ENCODE peak calls at places on chromosomes 7 and 10, in ten cellular contexts. L is mesothelial cell of epicardium; S is A549; M is cardiac muscle cell; U is HCT116; A is CD4-positive, alpha-beta T cell; D is AG04450; T is neural progenitor cell; Z is nephron progenitor cell; B is fibroblast of lung. V is an unnamed sample.

GRCh38 chr10:126204320-126204719 is 184.0 kb downstream of the ADAM12 start:
- DNase-seq in U (no peak), Z (no peak), M (no peak), D (no peak), T (no peak), B (no peak), A (no peak), S (peak), L (no peak), V (no peak)

GRCh38 chr7:1458676-1459511 is at the start of gene MICALL2:
- DNase-seq in S (peak), D (peak), A (peak), B (peak), T (peak), Z (peak), U (peak), M (peak), L (peak), V (peak)

GRCh38 chr10:6108631-6109443 is 20.0 kb downstream of the RBM17 start:
- DNase-seq in M (peak), Z (peak), T (peak), A (peak), D (no peak), B (peak), L (no peak), S (peak), U (peak), V (peak)

GRCh38 chr10:31359979-31360378 is 41.0 kb downstream of the ZEB1 start:
- DNase-seq in M (no peak), L (no peak), U (no peak), B (peak), Z (no peak), D (no peak), A (no peak), T (no peak), S (no peak), V (no peak)

GRCh38 chr7:70608229-70608628 is 523.7 kb upstream of the GALNT17 start:
- DNase-seq in T (no peak), D (no peak), B (no peak), Z (no peak), L (no peak), U (no peak), S (no peak), M (no peak), A (no peak), V (no peak)

GRCh38 chr7:73851410-73852338 is 9.3 kb upstream of the TMEM270 start:
- DNase-seq in B (peak), Z (no peak), L (no peak), S (peak), D (peak), A (no peak), U (peak), T (no peak), M (peak), V (no peak)

GRCh38 chr10:127142141-127142540 is 54.2 kb downstream of the INSYN2A start:
- DNase-seq in M (no peak), L (no peak), S (no peak), D (no peak), Z (no peak), B (no peak), U (no peak), T (no peak), A (no peak), V (no peak)

GRCh38 chr10:5618042-5618441 is 48.4 kb downstream of the ASB13 start:
- DNase-seq in L (no peak), S (no peak), A (no peak), Z (no peak), M (no peak), D (no peak), U (no peak), T (no peak), B (no peak), V (no peak)

GRCh38 chr7:159015081-159015893 is 129.4 kb downstream of the VIPR2 start:
- DNase-seq in Z (no peak), S (peak), U (no peak), D (no peak), M (no peak), A (no peak), T (no peak), B (peak), L (no peak), V (no peak)

GRCh38 chr7:101567231-101567630 is 61.9 kb downstream of the MYL10 start:
- DNase-seq in Z (no peak), U (no peak), D (no peak), A (no peak), T (peak), S (no peak), L (no peak), M (no peak), B (no peak), V (no peak)

GRCh38 chr10:126630225-126630624 is 40.3 kb downstream of the C10orf90 start:
- DNase-seq in Z (no peak), T (no peak), B (no peak), M (no peak), A (no peak), L (no peak), U (no peak), D (no peak), S (no peak), V (no peak)

DNA sequence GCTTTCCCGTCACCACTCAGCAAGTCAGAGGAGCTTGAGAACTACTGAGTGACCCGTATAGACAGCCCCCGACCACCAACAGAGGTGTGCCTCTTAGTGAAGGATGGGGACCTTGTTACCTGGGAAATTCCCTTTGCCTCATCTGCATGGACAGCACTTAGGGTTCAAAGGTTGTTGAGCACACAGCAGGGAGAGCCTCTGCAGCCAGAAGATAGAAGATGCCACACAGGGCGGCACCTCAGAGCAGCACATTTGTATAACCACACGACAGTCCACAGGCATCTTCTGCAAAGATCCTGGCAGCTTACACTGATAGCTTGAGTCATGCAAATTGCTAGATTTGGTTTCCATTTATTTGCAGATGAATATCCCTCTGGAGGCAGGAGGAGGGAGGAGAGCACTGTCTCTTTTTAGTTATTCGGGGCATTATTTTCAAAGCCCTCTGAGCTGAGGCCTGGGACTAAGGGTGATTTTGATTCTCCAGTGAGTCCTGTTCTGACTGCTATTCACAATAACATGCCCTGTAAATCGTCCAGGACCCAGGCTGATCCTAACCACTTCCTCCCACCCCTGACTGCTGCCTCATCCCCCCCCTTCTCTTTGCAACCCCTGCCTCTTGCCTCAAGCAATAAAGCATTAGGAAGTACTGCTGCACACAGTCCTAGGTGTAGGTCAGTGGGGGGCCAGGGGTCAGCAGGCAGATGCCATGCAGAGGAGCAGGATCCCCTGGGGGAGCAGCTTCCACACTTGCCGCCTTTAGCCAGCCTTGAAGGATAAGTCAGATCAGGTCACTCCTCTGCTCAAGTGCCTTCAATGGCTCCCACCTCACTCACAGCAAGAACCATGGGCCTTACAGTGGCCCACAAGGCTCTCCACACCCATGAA is 24.6 kb upstream of the INMT start:
- DNase-seq in L (no peak), U (no peak), S (no peak), T (no peak), D (no peak), Z (no peak), A (peak), M (peak), B (no peak), V (no peak)
- TF ChIP-seq CTCF in L (no peak), U (no peak), S (no peak), T (no peak), D (no peak), Z (no peak), A (no peak), M (no peak), B (no peak), V (no peak)

GRCh38 chr10:76903387-76903786 is 734.2 kb downstream of the KCNMA1 start:
- DNase-seq in Z (no peak), U (no peak), D (no peak), B (no peak), L (no peak), T (no peak), M (no peak), A (no peak), S (no peak), V (no peak)

GRCh38 chr10:76906221-76906620 is 731.4 kb downstream of the KCNMA1 start:
- DNase-seq in A (no peak), T (no peak), M (no peak), B (no peak), D (no peak), U (no peak), Z (no peak), S (no peak), L (no peak), V (no peak)

GRCh38 chr10:76905251-76905650 is 732.4 kb downstream of the KCNMA1 start:
- DNase-seq in S (no peak), L (no peak), U (no peak), T (no peak), A (no peak), Z (no peak), B (no peak), M (no peak), D (no peak), V (no peak)

GRCh38 chr10:76901701-76902100 is 735.9 kb downstream of the KCNMA1 start:
- DNase-seq in U (no peak), L (no peak), Z (no peak), T (no peak), M (no peak), D (no peak), B (no peak), S (no peak), A (no peak), V (no peak)

DNA sequence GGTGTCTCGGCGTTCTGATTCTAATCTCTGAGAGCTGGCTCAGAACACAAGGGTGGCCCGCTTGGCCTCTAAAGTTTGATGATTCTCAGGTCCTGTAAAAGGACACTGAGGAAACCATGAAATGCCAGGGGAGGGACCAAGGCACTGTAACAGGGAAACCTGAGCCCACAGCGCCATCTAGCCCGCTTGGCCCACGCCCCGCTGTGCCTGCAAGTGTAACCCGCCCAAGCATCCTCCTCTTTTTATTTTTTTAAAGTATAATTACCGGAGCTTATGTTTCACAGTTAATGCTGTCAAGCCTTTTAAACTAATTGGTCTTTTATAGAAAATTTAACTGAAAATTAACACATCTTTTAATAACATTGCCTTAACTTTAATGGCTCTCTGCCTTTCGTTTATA is 734.7 kb downstream of the KCNMA1 start:
- DNase-seq in T (peak), Z (peak), D (no peak), S (no peak), B (peak), M (peak), L (peak), U (peak), A (no peak), V (peak)
- TF ChIP-seq CTCF in T (peak), Z (peak), D (no peak), S (peak), B (no peak), M (peak), L (no peak), U (no peak), A (no peak), V (no peak)

GRCh38 chr7:80380957-80381356 is 130.9 kb downstream of the GNAT3 start:
- DNase-seq in T (no peak), M (no peak), D (no peak), U (no peak), A (no peak), Z (no peak), S (no peak), B (no peak), L (no peak), V (no peak)
- TF ChIP-seq CTCF in T (no peak), M (no peak), D (no peak), U (no peak), A (no peak), Z (no peak), S (no peak), B (no peak), L (no peak), V (no peak)

GRCh38 chr10:125162181-125162906 is 2.0 kb upstream of the CTBP2 start:
- DNase-seq in S (no peak), D (no peak), Z (peak), M (no peak), T (peak), U (no peak), A (no peak), L (peak), B (no peak), V (peak)

GRCh38 chr10:125161570-125162139 is 1.3 kb upstream of the CTBP2 start:
- DNase-seq in L (peak), S (no peak), T (no peak), Z (peak), D (no peak), U (no peak), B (peak), A (no peak), M (no peak), V (peak)

GRCh38 chr10:125159932-125160855 is at the start of gene CTBP2:
- DNase-seq in T (peak), M (peak), U (peak), S (peak), L (peak), B (peak), Z (peak), A (no peak), D (no peak), V (peak)

GRCh38 chr10:125159486-125159931 is 854 bp downstream of the CTBP2 start:
- DNase-seq in B (no peak), A (no peak), T (peak), D (no peak), S (peak), U (no peak), L (peak), Z (peak), M (peak), V (peak)

GRCh38 chr10:125160856-125161569 is 650 bp upstream of the CTBP2 start:
- DNase-seq in S (peak), T (peak), M (peak), A (no peak), U (peak), D (peak), L (peak), Z (peak), B (peak), V (peak)
- TF ChIP-seq CTCF in S (no peak), T (peak), M (peak), A (no peak), U (no peak), D (no peak), L (peak), Z (no peak), B (no peak), V (no peak)

GRCh38 chr10:73873843-73874215 is 526 bp downstream of the CAMK2G start:
- DNase-seq in U (no peak), D (no peak), B (no peak), T (no peak), M (no peak), Z (no peak), S (no peak), L (no peak), A (no peak), V (no peak)

GRCh38 chr10:73873163-73873842 is 1.1 kb downstream of the CAMK2G start:
- DNase-seq in B (no peak), M (no peak), Z (no peak), S (no peak), L (no peak), U (no peak), D (no peak), T (peak), A (no peak), V (no peak)

GRCh38 chr10:73874267-73875138 is at the start of gene CAMK2G:
- DNase-seq in L (peak), U (no peak), Z (peak), B (peak), S (peak), M (peak), A (peak), T (peak), D (no peak), V (peak)

GRCh38 chr10:73871295-73871914 is 3.0 kb downstream of the CAMK2G start:
- DNase-seq in D (no peak), U (no peak), L (no peak), T (no peak), B (no peak), A (no peak), S (no peak), M (no peak), Z (no peak), V (no peak)

GRCh38 chr10:73871915-73872710 is 2.2 kb downstream of the CAMK2G start:
- DNase-seq in M (no peak), A (no peak), D (no peak), Z (no peak), B (no peak), L (no peak), U (no peak), S (no peak), T (no peak), V (no peak)
- TF ChIP-seq CTCF in M (peak), A (no peak), D (peak), Z (no peak), B (peak), L (no peak), U (no peak), S (no peak), T (no peak), V (no peak)

GRCh38 chr10:90138844-90139243 is 437.5 kb downstream of the KIF20B start:
- DNase-seq in B (peak), S (no peak), D (no peak), L (no peak), A (no peak), M (peak), T (peak), U (no peak), Z (no peak), V (no peak)
- TF ChIP-seq CTCF in B (peak), S (peak), D (peak), L (no peak), A (no peak), M (peak), T (peak), U (peak), Z (peak), V (peak)

DNA sequence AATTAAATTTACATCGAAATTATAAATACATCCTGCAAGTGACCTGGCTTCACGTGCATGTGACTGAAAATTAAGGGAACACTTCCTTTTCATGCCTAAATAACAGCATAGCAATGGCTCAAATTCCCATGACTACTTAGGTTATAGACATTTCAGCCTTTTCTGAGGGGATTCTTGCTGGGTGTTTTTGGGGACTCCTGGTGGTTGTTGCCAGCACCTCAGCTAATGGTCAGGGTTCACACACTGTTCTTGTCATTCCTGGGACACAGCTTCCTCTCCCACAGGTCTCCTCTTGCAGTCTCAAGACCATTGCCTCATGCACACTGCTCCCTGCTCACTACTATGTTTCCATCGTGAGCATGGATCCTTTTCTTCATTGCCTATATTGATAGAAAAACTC is 148.9 kb upstream of the GLI3 start:
- DNase-seq in A (no peak), T (no peak), U (no peak), Z (no peak), M (no peak), S (no peak), D (no peak), L (no peak), B (no peak), V (no peak)
- TF ChIP-seq CTCF in A (no peak), T (peak), U (no peak), Z (no peak), M (peak), S (no peak), D (peak), L (no peak), B (no peak), V (no peak)